ENCODE peak calls at places on chromosome 13, in five cellular contexts. F is AG09319; Z is MV-4-11; M is activated CD4-positive, alpha-beta T cell treated with anti-CD3 and anti-CD28 coated beads for 1 hour; C is T-cell. U is an unnamed sample.

GRCh38 chr13:113791761-113792160 is 32.7 kb downstream of the TMEM255B start:
- DNase-seq in F (no peak), Z (no peak), M (no peak), C (no peak), U (peak)

GRCh38 chr13:33383724-33384577 is 98.4 kb upstream of the STARD13 start:
- DNase-seq in F (no peak), Z (no peak), M (no peak), C (no peak), U (no peak)

GRCh38 chr13:28640861-28641599 is 17.9 kb upstream of the POMP start:
- DNase-seq in F (no peak), Z (no peak), M (no peak), C (no peak), U (no peak)

GRCh38 chr13:76758257-76758656 is 127.9 kb downstream of the KCTD12 start:
- DNase-seq in F (no peak), Z (no peak), M (no peak), C (no peak), U (no peak)

GRCh38 chr13:97911311-97912138 is 42.0 kb upstream of the IPO5 start:
- DNase-seq in F (no peak), Z (no peak), M (no peak), C (no peak), U (no peak)

GRCh38 chr13:110155072-110155471 is 151.9 kb downstream of the COL4A1 start:
- DNase-seq in F (no peak), Z (no peak), M (no peak), C (no peak), U (no peak)

GRCh38 chr13:45372189-45373115 is 31.5 kb upstream of the TPT1 start:
- DNase-seq in F (peak), Z (peak), M (no peak), C (no peak), U (no peak)

GRCh38 chr13:99736541-99736940 is 235.0 kb downstream of the ZIC5 start:
- DNase-seq in F (no peak), Z (no peak), M (no peak), C (no peak), U (no peak)

GRCh38 chr13:36358352-36358751 is 12.2 kb upstream of the SPART start:
- DNase-seq in F (no peak), Z (peak), M (no peak), C (no peak), U (no peak)